ENCODE peak calls at places on chromosomes 13 and 19, in six cellular contexts. V is transverse colon, Z is uterus, T is left ventricle myocardium inferior, B is colonic mucosa, P is thoracic aorta. D is an unnamed sample.

GRCh38 chr13:66405908-66406802 is 824.0 kb downstream of the PCDH9 start:
- DNase-seq in Z (no peak), T (no peak), B (no peak), V (no peak), P (no peak), D (no peak)

GRCh38 chr13:40668335-40668734 is 1.9 kb upstream of the FOXO1 start:
- DNase-seq in P (no peak), Z (peak; percentile 51), T (peak; percentile 62), V (peak; percentile 50), B (peak; percentile 57), D (peak; percentile 81)

GRCh38 chr19:34067861-34068271 is 104.4 kb upstream of the LSM14A start:
- DNase-seq in T (no peak), B (no peak), P (no peak), Z (no peak), V (no peak), D (no peak)

GRCh38 chr19:29918891-29919290 is 23.1 kb upstream of the URI1 start:
- DNase-seq in P (no peak), Z (no peak), T (no peak), B (no peak), V (no peak), D (no peak)

GRCh38 chr13:46392967-46393366 is 5.9 kb upstream of the RUBCNL start:
- DNase-seq in P (no peak), V (no peak), T (no peak), B (no peak), Z (no peak), D (no peak)

GRCh38 chr19:18332917-18333530 is 7.4 kb upstream of the PGPEP1 start:
- DNase-seq in T (no peak), P (no peak), B (no peak), Z (no peak), V (no peak), D (no peak)

GRCh38 chr19:37007587-37008220 is 70.5 kb upstream of the ZNF420 start:
- DNase-seq in T (peak; percentile 80), Z (peak; percentile 23), B (peak; percentile 41), V (peak; percentile 13), P (no peak), D (peak; percentile 65)

GRCh38 chr19:3969435-3970312 is 1.2 kb downstream of the DAPK3 start:
- DNase-seq in B (no peak), V (no peak), T (no peak), Z (no peak), P (no peak), D (no peak)

GRCh38 chr13:59088716-59089115 is 1075.0 kb downstream of the DIAPH3 start:
- DNase-seq in Z (no peak), B (no peak), V (no peak), P (no peak), T (no peak), D (no peak)

GRCh38 chr19:16615788-16616187 is 12.2 kb downstream of the MED26 start:
- DNase-seq in Z (no peak), V (no peak), B (no peak), P (no peak), T (no peak), D (no peak)

GRCh38 chr19:19550454-19550842 is 12.4 kb downstream of the CILP2 start:
- DNase-seq in P (no peak), B (no peak), Z (no peak), V (no peak), T (no peak), D (no peak)

GRCh38 chr13:24878340-24878739 is 114.4 kb downstream of the RNF17 start:
- DNase-seq in P (no peak), T (no peak), Z (no peak), V (no peak), B (no peak), D (no peak)

GRCh38 chr13:43157796-43158195 is 134.4 kb downstream of the DNAJC15 start:
- DNase-seq in Z (no peak), V (no peak), T (no peak), B (no peak), P (no peak), D (no peak)

GRCh38 chr13:50588736-50589135 is 254.8 kb downstream of the DLEU7 start:
- DNase-seq in P (no peak), Z (no peak), T (no peak), B (no peak), V (no peak), D (no peak)

GRCh38 chr13:73962284-73962683 is 171.9 kb downstream of the KLF12 start:
- DNase-seq in Z (no peak), P (no peak), V (no peak), B (no peak), T (no peak), D (no peak)

GRCh38 chr13:97194473-97194872 is 27.7 kb upstream of the MBNL2 start:
- DNase-seq in Z (no peak), T (no peak), V (no peak), P (no peak), B (no peak), D (no peak)

GRCh38 chr13:107211073-107211472 is 643.1 kb upstream of the ARGLU1 start:
- DNase-seq in P (peak; percentile 22), V (peak; percentile 78), T (peak; percentile 58), B (peak; percentile 80), Z (peak; percentile 69), D (peak; percentile 87)

GRCh38 chr13:51988988-51989618 is 22.1 kb downstream of the ATP7B start:
- DNase-seq in B (no peak), Z (no peak), P (no peak), V (no peak), T (no peak), D (no peak)

GRCh38 chr13:114105351-114106225 is 26.8 kb downstream of the RASA3 start:
- DNase-seq in Z (peak; percentile 15), T (no peak), P (no peak), V (peak; percentile 9), B (no peak), D (peak; percentile 50)

GRCh38 chr13:109205315-109205714 is 575.9 kb downstream of the MYO16 start:
- DNase-seq in P (no peak), Z (no peak), B (no peak), V (no peak), T (no peak), D (no peak)

GRCh38 chr13:75339635-75340374 is 142.2 kb downstream of the TBC1D4 start:
- DNase-seq in Z (no peak), V (no peak), T (no peak), P (no peak), B (no peak), D (no peak)

GRCh38 chr13:42398542-42398941 is 126.6 kb downstream of the AKAP11 start:
- DNase-seq in B (no peak), P (no peak), T (no peak), V (no peak), Z (no peak), D (no peak)

GRCh38 chr13:36914648-36915047 is 5.4 kb downstream of the SMAD9 start:
- DNase-seq in T (no peak), Z (no peak), P (no peak), B (no peak), V (no peak), D (no peak)

GRCh38 chr19:10289836-10290438 is at the start of gene ICAM5:
- DNase-seq in Z (no peak), P (no peak), T (no peak), V (peak; percentile 13), B (no peak), D (no peak)

GRCh38 chr19:6817179-6817578 is 44.7 kb downstream of the VAV1 start:
- DNase-seq in T (no peak), Z (no peak), V (no peak), P (no peak), B (no peak), D (no peak)

GRCh38 chr19:6822311-6822670 is 49.8 kb downstream of the VAV1 start:
- DNase-seq in P (no peak), Z (no peak), V (no peak), T (no peak), B (no peak), D (no peak)

GRCh38 chr19:6820237-6820636 is 47.7 kb downstream of the VAV1 start:
- DNase-seq in V (no peak), P (no peak), Z (no peak), B (no peak), T (no peak), D (no peak)

GRCh38 chr19:6821639-6822310 is 49.3 kb downstream of the VAV1 start:
- DNase-seq in T (no peak), V (no peak), Z (no peak), P (no peak), B (no peak), D (no peak)

DNA sequence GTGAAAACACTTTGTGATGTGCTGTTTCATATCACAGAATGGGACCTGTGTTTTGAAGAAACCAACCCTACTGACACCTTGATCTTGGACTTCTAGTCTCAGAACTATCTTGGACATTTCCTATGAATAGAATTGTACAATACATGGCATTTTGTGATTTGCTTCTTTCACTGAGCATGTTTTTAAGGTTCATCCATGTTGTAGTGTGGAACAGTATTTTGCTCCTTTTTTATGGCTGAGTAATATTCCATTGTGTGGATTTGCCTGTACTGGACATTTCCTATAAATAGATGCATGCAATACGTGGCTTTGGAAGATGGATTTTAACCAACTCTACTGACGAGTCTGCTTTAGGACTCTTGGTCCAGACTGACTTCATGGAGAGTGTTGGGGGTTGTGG is 46.8 kb downstream of the VAV1 start:
- DNase-seq in V (no peak), B (no peak), Z (no peak), T (no peak), P (no peak), D (no peak)
- H3K27ac ChIP-seq in V (no peak overlapping the region), B (no peak overlapping the region), Z (no peak overlapping the region), T (no peak overlapping the region), P (no peak overlapping the region), D (no peak overlapping the region)

DNA sequence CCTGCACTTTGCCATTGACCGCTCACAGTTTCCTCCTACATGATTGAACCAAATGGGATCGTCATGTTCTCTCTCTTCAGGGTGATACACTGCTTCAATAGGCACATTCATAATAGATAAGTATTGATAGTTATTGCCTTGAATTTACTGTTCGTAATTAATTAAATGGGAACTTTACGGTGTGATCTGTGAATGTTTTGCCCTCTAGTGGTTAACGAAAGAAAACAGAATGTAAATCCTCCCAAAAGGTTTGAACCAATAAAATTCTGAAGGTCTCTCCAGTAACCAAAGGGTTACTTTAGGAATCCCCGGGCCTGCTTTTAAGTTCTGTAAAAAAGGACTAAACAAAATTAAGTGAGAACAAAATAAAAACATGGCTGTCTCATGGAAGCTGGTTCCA is 389.3 kb downstream of the DACH1 start:
- DNase-seq in V (no peak), T (no peak), P (no peak), Z (no peak), B (no peak), D (no peak)
- TF ChIP-seq CTCF in V (no peak), T (peak; percentile 47), P (no peak), Z (no peak), B (no peak), D (peak; percentile 37)

DNA sequence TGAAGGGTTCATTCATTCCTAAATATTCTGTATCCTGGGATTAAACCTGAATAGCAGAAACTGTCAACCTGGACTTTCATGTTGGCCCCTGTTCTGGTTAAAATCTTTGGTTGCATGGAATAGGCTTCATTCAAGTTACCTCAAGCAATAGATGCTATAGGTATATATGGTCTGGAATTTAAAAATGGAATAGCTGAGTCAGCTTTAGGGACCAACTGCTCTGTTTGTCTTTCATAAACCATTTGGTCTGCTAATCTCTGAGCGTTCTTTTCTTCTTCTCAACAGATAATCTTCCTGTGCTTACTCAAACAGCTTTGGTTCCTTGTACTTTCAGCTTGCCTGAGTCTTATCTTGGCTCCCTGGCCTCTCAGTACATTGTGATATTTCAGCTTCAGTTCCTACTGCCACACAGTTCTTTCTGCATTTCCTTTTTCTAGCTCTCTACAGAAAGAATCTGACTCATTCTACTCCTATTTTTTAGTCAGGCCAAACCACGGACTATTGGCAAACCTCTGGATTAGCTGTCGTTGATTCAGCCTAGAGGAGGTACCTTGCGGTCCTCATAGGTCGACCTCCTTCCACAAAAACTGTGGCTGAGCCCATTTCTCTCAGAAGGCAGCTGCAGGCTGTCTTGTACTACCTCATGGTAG is 35.9 kb upstream of the MAB21L1 start:
- DNase-seq in P (no peak), Z (peak; percentile 54), B (no peak), T (no peak), V (no peak), D (peak; percentile 63)
- H3K36me3 ChIP-seq in P (no peaks in the 10 kb centered on the region), Z (no peaks in the 10 kb centered on the region), B (no peaks in the 10 kb centered on the region), T (no peaks in the 10 kb centered on the region), V (no peaks in the 10 kb centered on the region), D (no peaks in the 10 kb centered on the region)

GRCh38 chr13:26266311-26266710 is 12.4 kb downstream of the CDK8 start:
- DNase-seq in T (no peak), B (no peak), Z (no peak), V (no peak), P (no peak), D (no peak)
- H3K27ac ChIP-seq in T (no peak overlapping the region), B (no peak overlapping the region), Z (no peak overlapping the region), V (no peak overlapping the region), P (no peak overlapping the region), D (no peak overlapping the region)